ENCODE peak calls at places on chromosomes 1 and 21, in six cellular contexts. B is iris pigment epithelial cell, G is PC-9, X is body of pancreas, E is cardiac fibroblast, M is heart left ventricle. W is an unnamed sample.
A peak's percentile ranks its signal among the peaks of the same experiment; 100 is the strongest.

GRCh38 chr1:168485048-168485447 is 58.7 kb downstream of the XCL2 start:
- DNase-seq in G (peak; percentile 17), B (peak; percentile 84), E (peak; percentile 69), M (peak; percentile 41), X (peak; percentile 34), W (no peak)

GRCh38 chr21:15732290-15732995 is 2.7 kb downstream of the USP25 start:
- DNase-seq in M (no peak), G (no peak), X (no peak), B (peak; percentile 75), E (peak; percentile 56), W (no peak)

GRCh38 chr1:54249798-54250497 is 50.0 kb downstream of the MRPL37 start:
- DNase-seq in X (no peak), B (peak; percentile 77), E (peak; percentile 75), G (peak; percentile 49), M (no peak), W (no peak)

GRCh38 chr1:237383825-237384612 is 342.0 kb downstream of the RYR2 start:
- DNase-seq in E (peak; percentile 34), B (peak; percentile 55), X (no peak), M (peak; percentile 19), G (no peak), W (no peak)

GRCh38 chr21:46509760-46510159 is 51.1 kb downstream of the DIP2A start:
- DNase-seq in G (no peak), B (peak; percentile 71), E (peak; percentile 85), X (peak; percentile 80), M (no peak), W (peak; percentile 71)

GRCh38 chr1:28056129-28056925 is 32.1 kb downstream of the EYA3 start:
- DNase-seq in X (no peak), E (no peak), G (no peak), M (no peak), B (no peak), W (peak; percentile 44)

GRCh38 chr1:228039006-228039481 is 32.2 kb downstream of the WNT3A start:
- DNase-seq in X (no peak), G (no peak), B (no peak), M (no peak), E (no peak), W (no peak)

GRCh38 chr1:221522440-221523050 is 219.3 kb downstream of the DUSP10 start:
- DNase-seq in M (no peak), X (no peak), E (peak; percentile 29), G (no peak), B (peak; percentile 3), W (no peak)

GRCh38 chr1:27382950-27383627 is at the start of gene CD164L2:
- DNase-seq in X (peak; percentile 79), G (peak; percentile 73), E (no peak), B (no peak), M (no peak), W (peak; percentile 69)

GRCh38 chr1:16226495-16227179 is 10.3 kb downstream of the CPLANE2 start:
- DNase-seq in E (no peak), G (no peak), X (peak; percentile 75), B (no peak), M (peak; percentile 72), W (peak; percentile 81)

GRCh38 chr1:211349730-211350129 is 23.1 kb downstream of the TRAF5 start:
- DNase-seq in G (no peak), B (no peak), E (no peak), X (no peak), M (no peak), W (no peak)

GRCh38 chr1:4219111-4219510 is 319.0 kb upstream of the C1orf174 start:
- DNase-seq in X (no peak), B (no peak), E (no peak), G (no peak), M (no peak), W (peak; percentile 4)

GRCh38 chr1:188499690-188500089 is 1670.9 kb downstream of the PLA2G4A start:
- DNase-seq in E (no peak), G (no peak), X (no peak), B (peak; percentile 3), M (no peak), W (no peak)

GRCh38 chr1:53598956-53599355 is 139.8 kb downstream of the DMRTB1 start:
- DNase-seq in X (no peak), M (no peak), E (no peak), B (no peak), G (no peak), W (no peak)

GRCh38 chr1:180769889-180770288 is 138.1 kb downstream of the XPR1 start:
- DNase-seq in B (no peak), E (no peak), G (no peak), X (no peak), M (no peak), W (no peak)

W was measured in lung.